ENCODE peak calls at places on chromosomes 12 and 14, in four cellular contexts. E, M, H and S are unnamed samples.

GRCh38 chr12:46617167-46617566 is 208.6 kb downstream of the SLC38A4 start:
- DNase-seq in E (no peak), M (peak), H (no peak), S (no peak)

GRCh38 chr12:67649165-67650126 is 901 bp downstream of the DYRK2 start:
- DNase-seq in E (no peak), M (no peak), H (no peak), S (peak)

GRCh38 chr12:50980545-50980944 is 28.2 kb downstream of the HIGD1C start:
- DNase-seq in E (no peak), M (no peak), H (peak), S (peak)

GRCh38 chr12:53102883-53103807 is at the start of gene SOAT2:
- DNase-seq in E (peak), M (no peak), H (peak), S (no peak)

GRCh38 chr12:10618338-10618987 is 5.1 kb upstream of the MAGOHB start:
- DNase-seq in E (no peak), M (peak), H (no peak), S (peak)

GRCh38 chr14:52360831-52361230 is 46.7 kb downstream of the PTGER2 start:
- DNase-seq in E (no peak), M (no peak), H (no peak), S (no peak)

GRCh38 chr12:96907681-96908163 is 665 bp downstream of the NEDD1 start:
- DNase-seq in E (no peak), M (peak), H (peak), S (peak)

GRCh38 chr14:89356496-89356895 is 60.5 kb downstream of the FOXN3 start:
- DNase-seq in E (no peak), M (no peak), H (no peak), S (no peak)

GRCh38 chr14:69489495-69489894 is 5.0 kb downstream of the PLEKHD1 start:
- DNase-seq in E (no peak), M (no peak), H (no peak), S (no peak)

GRCh38 chr14:72679106-72679505 is 214.8 kb downstream of the DPF3 start:
- DNase-seq in E (no peak), M (peak), H (no peak), S (no peak)

GRCh38 chr14:54364555-54365415 is 32.0 kb upstream of the CDKN3 start:
- DNase-seq in E (no peak), M (peak), H (peak), S (no peak)

GRCh38 chr14:54339771-54340170 is 57.0 kb upstream of the CDKN3 start:
- DNase-seq in E (no peak), M (no peak), H (no peak), S (no peak)

GRCh38 chr12:120979862-120980696 is 1.7 kb downstream of the HNF1A start:
- DNase-seq in E (no peak), M (no peak), H (peak), S (no peak)

GRCh38 chr12:10115890-10116289 is 14.1 kb downstream of the CLEC7A start:
- DNase-seq in E (no peak), M (no peak), H (no peak), S (no peak)

GRCh38 chr12:113581342-113581741 is 109.7 kb upstream of the LHX5 start:
- DNase-seq in E (no peak), M (no peak), H (no peak), S (no peak)

GRCh38 chr12:111840831-111841230 is 1.2 kb upstream of the MAPKAPK5 start:
- DNase-seq in E (no peak), M (no peak), H (no peak), S (no peak)

GRCh38 chr14:85250369-85250768 is 279.6 kb upstream of the FLRT2 start:
- DNase-seq in E (no peak), M (no peak), H (no peak), S (no peak)

GRCh38 chr12:131493068-131493826 is 217.6 kb upstream of the SFSWAP start:
- DNase-seq in E (no peak), M (no peak), H (no peak), S (peak)

GRCh38 chr14:29896354-29896768 is 31.3 kb downstream of the PRKD1 start:
- DNase-seq in E (no peak), M (no peak), H (peak), S (peak)

GRCh38 chr12:119096429-119097202 is 82.1 kb upstream of the HSPB8 start:
- DNase-seq in E (no peak), M (no peak), H (no peak), S (no peak)

GRCh38 chr12:21773263-21773741 is 1.2 kb downstream of the KCNJ8 start:
- DNase-seq in E (no peak), M (peak), H (no peak), S (no peak)

GRCh38 chr12:79988368-79988767 is 53.5 kb upstream of the PPP1R12A start:
- DNase-seq in E (no peak), M (peak), H (no peak), S (no peak)

GRCh38 chr12:55893723-55894122 is 34.0 kb downstream of the PYM1 start:
- DNase-seq in E (no peak), M (no peak), H (no peak), S (no peak)

GRCh38 chr14:89386214-89386886 is 30.7 kb downstream of the FOXN3 start:
- DNase-seq in E (peak), M (peak), H (no peak), S (no peak)

GRCh38 chr14:95679148-95679547 is 7.1 kb upstream of the TCL1B start:
- DNase-seq in E (no peak), M (no peak), H (no peak), S (no peak)

GRCh38 chr12:52975820-52976573 is 27.1 kb downstream of the KRT18 start:
- DNase-seq in E (no peak), M (peak), H (peak), S (no peak)

GRCh38 chr14:68088463-68088862 is 268.9 kb downstream of the RAD51B start:
- DNase-seq in E (no peak), M (peak), H (no peak), S (peak)

GRCh38 chr14:33118653-33119052 is 180.0 kb downstream of the NPAS3 start:
- DNase-seq in E (no peak), M (no peak), H (no peak), S (no peak)

GRCh38 chr14:41167040-41167439 is 439.6 kb upstream of the LRFN5 start:
- DNase-seq in E (no peak), M (no peak), H (no peak), S (no peak)

GRCh38 chr12:3335078-3335487 is 155.9 kb upstream of the PRMT8 start:
- DNase-seq in E (no peak), M (no peak), H (peak), S (no peak)

GRCh38 chr12:79737875-79738718 is 47.3 kb upstream of the PAWR start:
- DNase-seq in E (peak), M (peak), H (peak), S (peak)

GRCh38 chr14:104169005-104169764 is 30.8 kb downstream of the KIF26A start:
- DNase-seq in E (no peak), M (no peak), H (no peak), S (no peak)

GRCh38 chr14:95188372-95188771 is 31.0 kb upstream of the DICER1 start:
- DNase-seq in E (no peak), M (no peak), H (no peak), S (no peak)

GRCh38 chr12:5745251-5745888 is 199.7 kb downstream of the ANO2 start:
- DNase-seq in E (no peak), M (peak), H (peak), S (peak)

GRCh38 chr14:37869633-37870032 is 274.2 kb downstream of the TTC6 start:
- DNase-seq in E (no peak), M (no peak), H (no peak), S (no peak)

GRCh38 chr14:97709552-97709951 is 912.4 kb downstream of the VRK1 start:
- DNase-seq in E (no peak), M (no peak), H (no peak), S (no peak)

GRCh38 chr14:99819514-99819913 is 26.3 kb downstream of the EML1 start:
- DNase-seq in E (no peak), M (no peak), H (no peak), S (no peak)

GRCh38 chr12:93106910-93107309 is 177.8 kb upstream of the EEA1 start:
- DNase-seq in E (no peak), M (no peak), H (no peak), S (no peak)

GRCh38 chr12:124304314-124304790 is 9.5 kb downstream of the RFLNA start:
- DNase-seq in E (no peak), M (no peak), H (no peak), S (no peak)

GRCh38 chr12:124302241-124302806 is 7.4 kb downstream of the RFLNA start:
- DNase-seq in E (no peak), M (no peak), H (no peak), S (no peak)

GRCh38 chr12:124305136-124305535 is 10.2 kb downstream of the RFLNA start:
- DNase-seq in E (no peak), M (no peak), H (no peak), S (no peak)

GRCh38 chr12:124302807-124303578 is 8.1 kb downstream of the RFLNA start:
- DNase-seq in E (no peak), M (no peak), H (no peak), S (no peak)

GRCh38 chr12:124303579-124304313 is 8.9 kb downstream of the RFLNA start:
- DNase-seq in E (no peak), M (no peak), H (no peak), S (no peak)
- TF ChIP-seq CEBPB in E (no peak), M (no peak), H (no peak), S (no peak)

DNA sequence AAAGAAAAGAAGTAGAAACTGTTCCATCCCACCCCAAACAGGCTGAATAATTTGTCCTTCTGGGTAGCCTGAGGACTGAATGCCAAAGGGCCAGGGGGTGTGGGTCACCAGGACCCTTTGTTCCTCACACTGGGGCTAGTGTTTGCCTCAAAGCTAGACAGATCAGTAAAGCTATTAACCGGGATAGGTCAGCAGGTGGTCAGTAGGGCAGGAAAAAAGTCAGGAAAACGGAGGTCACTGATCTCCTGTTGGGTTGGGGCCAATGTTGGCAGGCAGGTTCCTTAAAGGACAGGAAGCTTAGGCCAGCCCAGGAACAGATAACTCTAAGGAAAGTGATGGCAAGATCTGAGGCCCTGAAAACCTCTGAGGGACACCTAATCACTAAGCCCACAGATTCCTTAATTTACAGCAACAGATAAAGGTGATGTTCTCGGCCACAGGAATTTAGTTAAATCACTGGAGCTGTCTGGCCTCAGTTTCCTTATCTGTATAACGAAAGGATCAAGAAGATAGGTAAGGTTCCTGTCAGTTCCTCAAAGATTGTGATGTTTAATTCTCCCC is 22.7 kb upstream of the TMPO start:
- DNase-seq in E (no peak), M (no peak), H (no peak), S (no peak)
- TF ChIP-seq CEBPB in E (no peak), M (no peak), H (no peak), S (no peak)

GRCh38 chr14:20381341-20381740 is 32.0 kb downstream of the TEP1 start:
- DNase-seq in E (no peak), M (no peak), H (no peak), S (no peak)

GRCh38 chr14:20372796-20373195 is 29.4 kb downstream of the PARP2 start:
- DNase-seq in E (no peak), M (no peak), H (no peak), S (no peak)

GRCh38 chr14:20376071-20376588 is 32.7 kb downstream of the PARP2 start:
- DNase-seq in E (no peak), M (no peak), H (peak), S (no peak)

GRCh38 chr14:20379743-20380142 is 33.6 kb downstream of the TEP1 start:
- DNase-seq in E (no peak), M (no peak), H (no peak), S (no peak)

DNA sequence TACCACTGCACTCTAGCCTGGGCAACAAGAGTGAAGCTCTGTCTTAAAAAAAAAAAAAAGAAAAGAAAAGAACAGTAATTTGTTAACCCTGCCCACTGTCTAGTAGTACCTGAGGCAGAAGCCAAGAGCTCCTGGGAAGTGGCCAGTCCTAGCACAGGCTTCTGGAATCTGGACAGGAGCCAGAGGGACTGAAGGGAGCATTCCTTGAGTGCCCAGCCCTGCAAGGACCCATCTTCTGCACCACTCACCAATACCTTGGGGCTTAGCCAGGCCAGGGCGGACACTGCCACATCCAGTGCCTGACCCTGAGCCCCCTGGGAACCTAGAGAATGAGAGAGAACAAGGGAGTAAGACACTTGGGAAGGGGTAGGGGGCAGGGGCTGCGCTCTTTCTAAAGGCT is 33.7 kb downstream of the PARP2 start:
- DNase-seq in E (no peak), M (no peak), H (no peak), S (no peak)
- TF ChIP-seq CEBPB in E (no peak), M (no peak), H (no peak), S (no peak)

GRCh38 chr14:92389598-92390126 is 66.7 kb downstream of the SLC24A4 start:
- DNase-seq in E (no peak), M (no peak), H (no peak), S (no peak)
- TF ChIP-seq CEBPB in E (no peak), M (no peak), H (no peak), S (no peak)

DNA sequence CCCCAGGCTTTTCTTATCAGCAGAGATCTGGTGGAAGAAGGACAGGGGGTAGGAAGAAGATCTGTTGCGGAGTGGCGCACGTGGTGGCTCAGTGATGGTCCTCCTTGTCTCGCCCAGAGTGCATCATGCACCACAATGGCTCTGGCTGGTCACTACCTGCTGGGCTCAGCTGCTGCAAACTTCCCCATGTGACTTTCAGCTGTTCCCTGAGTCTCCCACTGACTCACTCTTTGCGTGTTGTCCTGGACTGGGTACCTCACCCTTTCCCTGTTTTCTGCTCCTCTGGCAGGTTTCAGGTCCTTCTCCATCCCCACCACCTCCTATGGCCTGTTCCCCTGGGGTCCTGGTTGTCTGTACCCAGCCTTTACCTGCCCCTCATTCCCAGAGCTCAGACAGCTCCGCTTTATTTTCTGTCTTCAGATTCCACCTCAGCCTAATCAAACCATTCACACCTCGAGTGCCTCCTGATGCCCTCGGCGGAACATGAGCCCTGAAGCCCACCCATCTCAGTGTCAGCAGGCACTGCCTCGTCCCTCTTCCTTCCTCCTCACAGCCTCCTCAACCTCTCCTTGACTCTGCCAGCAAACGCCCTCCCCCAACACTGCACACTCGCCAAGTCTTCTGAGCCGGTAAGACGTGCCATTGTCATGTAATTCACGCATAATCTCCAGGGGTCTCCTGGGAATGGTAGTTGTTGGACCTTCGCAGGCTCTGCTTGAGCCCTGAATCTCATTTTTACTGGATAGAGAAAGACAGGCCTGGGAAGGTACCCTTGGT is 1.8 kb downstream of the C1R start:
- DNase-seq in E (no peak), M (peak), H (no peak), S (no peak)
- TF ChIP-seq CEBPB in E (no peak), M (no peak), H (no peak), S (no peak)